ENCODE peak calls at places on chromosomes 6 and 20, in six cellular contexts. Z, H, K, S, V and C are unnamed samples.

GRCh38 chr6:130603391-130603790 is 223.8 kb upstream of the SMLR1 start:
- DNase-seq in Z (no peak), H (no peak), K (no peak), S (no peak), V (no peak), C (no peak)

GRCh38 chr6:39313526-39314272 is 520 bp downstream of the KCNK17 start:
- DNase-seq in Z (no peak), H (no peak), K (no peak), S (no peak), V (peak; percentile 49), C (no peak)

GRCh38 chr6:33620584-33621395 is at the start of gene ITPR3:
- DNase-seq in Z (no peak), H (no peak), K (peak; percentile 27), S (peak; percentile 56), V (peak; percentile 44), C (no peak)

GRCh38 chr6:138278326-138278725 is 60.0 kb upstream of the PBOV1 start:
- DNase-seq in Z (no peak), H (no peak), K (peak; percentile 2), S (no peak), V (peak; percentile 39), C (no peak)

GRCh38 chr6:154878866-154879491 is 116.1 kb upstream of the TIAM2 start:
- DNase-seq in Z (no peak), H (no peak), K (peak; percentile 69), S (no peak), V (no peak), C (no peak)

GRCh38 chr6:166277021-166277420 is 31.2 kb downstream of the PRR18 start:
- DNase-seq in Z (no peak), H (no peak), K (no peak), S (no peak), V (no peak), C (no peak)

GRCh38 chr6:138996524-138996923 is 8.5 kb upstream of the REPS1 start:
- DNase-seq in Z (no peak), H (no peak), K (peak; percentile 5), S (no peak), V (no peak), C (no peak)

GRCh38 chr6:150169609-150170008 is 26.8 kb downstream of the PPP1R14C start:
- DNase-seq in Z (no peak), H (peak; percentile 66), K (peak; percentile 81), S (no peak), V (no peak), C (peak; percentile 38)

GRCh38 chr6:130524552-130524951 is 158.7 kb downstream of the TMEM200A start:
- DNase-seq in Z (no peak), H (no peak), K (no peak), S (no peak), V (no peak), C (no peak)

GRCh38 chr6:117414770-117415169 is 11.0 kb downstream of the ROS1 start:
- DNase-seq in Z (no peak), H (no peak), K (no peak), S (no peak), V (no peak), C (no peak)

GRCh38 chr6:15620616-15621015 is 42.2 kb downstream of the DTNBP1 start:
- DNase-seq in Z (no peak), H (no peak), K (no peak), S (no peak), V (peak; percentile 52), C (no peak)

GRCh38 chr20:10076126-10077080 is 41.6 kb downstream of the ANKEF1 start:
- DNase-seq in Z (no peak), H (no peak), K (no peak), S (no peak), V (no peak), C (no peak)

GRCh38 chr6:72371473-72371872 is 250.4 kb upstream of the KCNQ5 start:
- DNase-seq in Z (no peak), H (no peak), K (no peak), S (no peak), V (no peak), C (no peak)

GRCh38 chr6:150876598-150876997 is 11.1 kb downstream of the MTHFD1L start:
- DNase-seq in Z (no peak), H (no peak), K (peak; percentile 37), S (no peak), V (no peak), C (no peak)

GRCh38 chr6:90274481-90275030 is 22.1 kb downstream of the BACH2 start:
- DNase-seq in Z (no peak), H (no peak), K (no peak), S (no peak), V (no peak), C (no peak)

GRCh38 chr6:43644940-43645612 is at the start of gene RSPH9:
- DNase-seq in Z (no peak), H (no peak), K (peak; percentile 44), S (peak; percentile 77), V (peak; percentile 88), C (no peak)

GRCh38 chr6:99821164-99821563 is 172.9 kb downstream of the MCHR2 start:
- DNase-seq in Z (no peak), H (no peak), K (no peak), S (no peak), V (no peak), C (no peak)

GRCh38 chr20:52076164-52076563 is 115.4 kb downstream of the ZFP64 start:
- DNase-seq in Z (no peak), H (no peak), K (peak; percentile 7), S (no peak), V (no peak), C (no peak)

GRCh38 chr6:40930555-40930954 is 108.5 kb downstream of the UNC5CL start:
- DNase-seq in Z (no peak), H (no peak), K (peak; percentile 20), S (no peak), V (no peak), C (no peak)

GRCh38 chr6:101422811-101423210 is 29.3 kb downstream of the GRIK2 start:
- DNase-seq in Z (no peak), H (no peak), K (peak; percentile 52), S (no peak), V (no peak), C (no peak)

GRCh38 chr6:4883298-4883697 is 107.1 kb downstream of the CDYL start:
- DNase-seq in Z (no peak), H (no peak), K (no peak), S (no peak), V (no peak), C (no peak)

GRCh38 chr6:23446394-23447001 is 679.5 kb upstream of the NRSN1 start:
- DNase-seq in Z (peak; percentile 9), H (no peak), K (peak; percentile 76), S (no peak), V (peak; percentile 49), C (peak; percentile 8)

GRCh38 chr6:32177182-32177787 is 920 bp upstream of the RNF5 start:
- DNase-seq in Z (no peak), H (no peak), K (no peak), S (peak; percentile 56), V (peak; percentile 77), C (no peak)

GRCh38 chr20:50928469-50928868 is 2.8 kb downstream of the ADNP start:
- DNase-seq in Z (no peak), H (no peak), K (no peak), S (no peak), V (no peak), C (no peak)
- H3K4me3 ChIP-seq in Z (no peak overlapping the region), H (peak overlapping the region; percentile 78), K (no peak overlapping the region), S (no peak overlapping the region), V (peak overlapping the region; percentile 93), C (no peak overlapping the region)

GRCh38 chr6:14120556-14120955 is 3.0 kb downstream of the CD83 start:
- DNase-seq in Z (no peak), H (no peak), K (no peak), S (no peak), V (no peak), C (no peak)

GRCh38 chr6:14118444-14118843 is 872 bp downstream of the CD83 start:
- DNase-seq in Z (no peak), H (no peak), K (no peak), S (no peak), V (no peak), C (no peak)

GRCh38 chr6:14119764-14120163 is 2.2 kb downstream of the CD83 start:
- DNase-seq in Z (no peak), H (no peak), K (no peak), S (no peak), V (no peak), C (no peak)

GRCh38 chr6:14118091-14118439 is 493 bp downstream of the CD83 start:
- DNase-seq in Z (no peak), H (no peak), K (no peak), S (no peak), V (no peak), C (no peak)

DNA sequence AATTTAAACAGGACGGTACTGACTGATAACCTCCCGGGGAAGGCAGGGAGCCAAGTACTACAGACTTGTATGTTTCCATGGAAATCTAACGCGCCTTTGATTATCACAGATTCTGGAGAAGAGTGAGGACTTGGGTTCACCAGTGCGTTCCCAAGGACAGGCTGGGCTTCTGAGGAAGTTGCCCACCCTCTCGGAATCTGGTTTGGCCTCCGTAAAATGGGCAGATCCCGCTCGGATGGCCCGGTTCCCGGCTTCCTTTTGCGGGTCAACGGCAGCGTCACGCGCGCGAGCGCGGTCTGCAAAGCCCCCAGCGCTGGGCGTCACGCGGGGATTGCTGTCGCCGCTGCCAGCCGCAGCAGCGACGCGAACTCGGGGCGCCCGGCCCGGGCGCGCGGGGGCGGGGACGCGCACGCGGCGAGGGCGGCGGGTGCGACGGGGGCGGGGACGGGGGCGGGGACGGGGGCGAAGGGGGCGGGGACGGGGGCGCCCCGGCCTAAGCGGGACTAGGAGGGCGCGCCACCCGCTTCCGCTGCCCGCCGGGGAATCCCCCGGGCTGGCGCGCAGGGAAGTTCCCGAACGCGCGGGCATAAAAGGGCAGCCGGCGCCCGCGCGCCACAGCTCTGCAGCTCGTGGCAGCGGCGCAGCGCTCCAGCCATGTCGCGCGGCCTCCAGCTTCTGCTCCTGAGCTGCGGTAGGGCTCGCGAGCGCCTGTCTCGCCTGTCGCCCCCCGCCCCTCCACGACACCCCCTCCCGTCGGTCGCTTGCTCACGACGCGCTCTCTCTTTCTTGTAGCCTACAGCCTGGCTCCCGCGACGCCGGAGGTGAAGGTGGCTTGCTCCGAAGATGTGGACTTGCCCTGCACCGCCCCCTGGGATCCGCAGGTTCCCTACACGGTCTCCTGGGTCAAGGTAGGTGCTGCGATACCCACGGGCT is at the start of gene CD83:
- DNase-seq in Z (no peak), H (no peak), K (peak; percentile 45), S (peak; percentile 50), V (peak; percentile 74), C (no peak)
- TF ChIP-seq CTCF in Z (peak; percentile 35), H (peak; percentile 22), K (no peak), S (no peak), V (peak; percentile 19), C (peak; percentile 40)

DNA sequence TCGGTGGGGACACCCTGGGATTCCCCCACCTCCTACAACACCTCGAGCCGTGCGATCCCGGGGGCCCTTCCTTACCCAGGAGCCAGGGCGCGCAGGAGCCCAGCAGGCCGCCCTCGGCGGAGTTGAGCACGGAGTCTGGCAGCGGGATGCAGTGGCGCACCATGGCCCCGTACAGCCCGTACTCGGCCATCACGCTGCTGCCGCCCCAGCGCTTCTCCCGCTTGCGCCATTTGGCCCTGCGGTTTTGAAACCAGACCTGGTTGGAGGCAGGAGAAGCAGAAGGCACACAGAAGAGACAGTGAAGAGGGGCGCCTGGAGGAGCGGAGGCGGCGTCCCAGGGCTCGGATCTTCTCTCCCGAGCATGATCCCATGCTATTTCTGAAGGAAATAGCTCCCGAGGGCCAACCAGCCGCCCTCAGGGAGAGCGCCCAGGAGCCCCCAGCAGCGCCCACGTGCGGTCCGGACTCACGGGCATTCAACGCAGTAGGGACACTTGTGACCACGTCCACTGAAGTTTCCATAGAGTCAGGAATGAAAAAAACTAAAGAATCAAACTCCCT is 4.3 kb downstream of the VSX1 start:
- DNase-seq in Z (no peak), H (no peak), K (peak; percentile 6), S (no peak), V (no peak), C (no peak)
- H3K4me3 ChIP-seq in Z (no peak overlapping the region), H (peak overlapping the region; percentile 25), K (no peak overlapping the region), S (peak overlapping the region; percentile 10), V (no peak overlapping the region), C (peak overlapping the region; percentile 5)

GRCh38 chr6:218153-219018 is 73.9 kb upstream of the DUSP22 start:
- DNase-seq in Z (no peak), H (no peak), K (no peak), S (no peak), V (no peak), C (no peak)
- TF ChIP-seq CTCF in Z (no peak), H (peak; percentile 13), K (no peak), S (no peak), V (no peak), C (no peak)